ENCODE peak calls at places on chromosomes 13 and 19, in eight cellular contexts. One of them, this sample, is unnamed.

GRCh38 chr13:96141032-96141431 is 51.1 kb downstream of the HS6ST3 start:
- DNase-seq in CD8-positive, alpha-beta memory T cell: no peak
- DNase-seq in astrocyte: peak; percentile 3
- DNase-seq in SK-N-MC: no peak
- DNase-seq in CD8-positive, alpha-beta T cell: no peak
- DNase-seq in fibroblast of mammary gland: peak; percentile 48
- DNase-seq in Karpas-422: peak; percentile 56
- DNase-seq in tibial nerve: no peak
- DNase-seq in this sample: peak; percentile 12

GRCh38 chr13:95643814-95644598 is 500 bp downstream of the DZIP1 start:
- DNase-seq in CD8-positive, alpha-beta memory T cell: no peak
- DNase-seq in astrocyte: peak; percentile 37
- DNase-seq in SK-N-MC: no peak
- DNase-seq in CD8-positive, alpha-beta T cell: no peak
- DNase-seq in fibroblast of mammary gland: peak; percentile 31
- DNase-seq in Karpas-422: no peak
- DNase-seq in tibial nerve: no peak
- DNase-seq in this sample: no peak

GRCh38 chr13:21871302-21871862 is 200.5 kb downstream of the FGF9 start:
- DNase-seq in CD8-positive, alpha-beta memory T cell: no peak
- DNase-seq in astrocyte: no peak
- DNase-seq in SK-N-MC: no peak
- DNase-seq in CD8-positive, alpha-beta T cell: no peak
- DNase-seq in fibroblast of mammary gland: no peak
- DNase-seq in Karpas-422: no peak
- DNase-seq in tibial nerve: no peak
- DNase-seq in this sample: no peak

GRCh38 chr19:18868380-18869230 is 27.4 kb downstream of the CERS1 start:
- DNase-seq in CD8-positive, alpha-beta memory T cell: no peak
- DNase-seq in astrocyte: no peak
- DNase-seq in SK-N-MC: no peak
- DNase-seq in CD8-positive, alpha-beta T cell: no peak
- DNase-seq in fibroblast of mammary gland: no peak
- DNase-seq in Karpas-422: no peak
- DNase-seq in tibial nerve: no peak
- DNase-seq in this sample: no peak

GRCh38 chr19:33221641-33222040 is 4.0 kb downstream of the SLC7A10 start:
- DNase-seq in CD8-positive, alpha-beta memory T cell: no peak
- DNase-seq in astrocyte: peak; percentile 20
- DNase-seq in SK-N-MC: no peak
- DNase-seq in CD8-positive, alpha-beta T cell: no peak
- DNase-seq in fibroblast of mammary gland: peak; percentile 25
- DNase-seq in Karpas-422: no peak
- DNase-seq in tibial nerve: no peak
- DNase-seq in this sample: no peak

GRCh38 chr19:8371011-8371804 is 7.3 kb downstream of the ANGPTL4 start:
- DNase-seq in CD8-positive, alpha-beta memory T cell: no peak
- DNase-seq in astrocyte: no peak
- DNase-seq in SK-N-MC: no peak
- DNase-seq in CD8-positive, alpha-beta T cell: no peak
- DNase-seq in fibroblast of mammary gland: no peak
- DNase-seq in Karpas-422: no peak
- DNase-seq in tibial nerve: no peak
- DNase-seq in this sample: no peak

GRCh38 chr13:46367622-46368327 is 19.3 kb downstream of the RUBCNL start:
- DNase-seq in CD8-positive, alpha-beta memory T cell: no peak
- DNase-seq in astrocyte: peak; percentile 53
- DNase-seq in SK-N-MC: no peak
- DNase-seq in CD8-positive, alpha-beta T cell: no peak
- DNase-seq in fibroblast of mammary gland: peak; percentile 82
- DNase-seq in Karpas-422: no peak
- DNase-seq in tibial nerve: no peak
- DNase-seq in this sample: peak; percentile 73

GRCh38 chr13:46179576-46180368 is 2.2 kb downstream of the LCP1 start:
- DNase-seq in CD8-positive, alpha-beta memory T cell: peak; percentile 73
- DNase-seq in astrocyte: no peak
- DNase-seq in SK-N-MC: no peak
- DNase-seq in CD8-positive, alpha-beta T cell: peak; percentile 46
- DNase-seq in fibroblast of mammary gland: no peak
- DNase-seq in Karpas-422: peak; percentile 81
- DNase-seq in tibial nerve: no peak
- DNase-seq in this sample: no peak

GRCh38 chr13:48490241-48490640 is 42.6 kb downstream of the RCBTB2 start:
- DNase-seq in CD8-positive, alpha-beta memory T cell: no peak
- DNase-seq in astrocyte: no peak
- DNase-seq in SK-N-MC: no peak
- DNase-seq in CD8-positive, alpha-beta T cell: no peak
- DNase-seq in fibroblast of mammary gland: no peak
- DNase-seq in Karpas-422: peak; percentile 38
- DNase-seq in tibial nerve: no peak
- DNase-seq in this sample: no peak

GRCh38 chr13:48489003-48489402 is 43.9 kb downstream of the RCBTB2 start:
- DNase-seq in CD8-positive, alpha-beta memory T cell: no peak
- DNase-seq in astrocyte: no peak
- DNase-seq in SK-N-MC: no peak
- DNase-seq in CD8-positive, alpha-beta T cell: no peak
- DNase-seq in fibroblast of mammary gland: no peak
- DNase-seq in Karpas-422: peak; percentile 64
- DNase-seq in tibial nerve: no peak
- DNase-seq in this sample: no peak

GRCh38 chr13:48491423-48492122 is 41.3 kb downstream of the RCBTB2 start:
- DNase-seq in CD8-positive, alpha-beta memory T cell: no peak
- DNase-seq in astrocyte: no peak
- DNase-seq in SK-N-MC: no peak
- DNase-seq in CD8-positive, alpha-beta T cell: no peak
- DNase-seq in fibroblast of mammary gland: peak; percentile 7
- DNase-seq in Karpas-422: peak; percentile 57
- DNase-seq in tibial nerve: no peak
- DNase-seq in this sample: no peak

GRCh38 chr13:48487968-48488367 is 44.9 kb downstream of the RCBTB2 start:
- DNase-seq in CD8-positive, alpha-beta memory T cell: no peak
- DNase-seq in astrocyte: no peak
- DNase-seq in SK-N-MC: no peak
- DNase-seq in CD8-positive, alpha-beta T cell: no peak
- DNase-seq in fibroblast of mammary gland: no peak
- DNase-seq in Karpas-422: peak; percentile 40
- DNase-seq in tibial nerve: no peak
- DNase-seq in this sample: no peak

DNA sequence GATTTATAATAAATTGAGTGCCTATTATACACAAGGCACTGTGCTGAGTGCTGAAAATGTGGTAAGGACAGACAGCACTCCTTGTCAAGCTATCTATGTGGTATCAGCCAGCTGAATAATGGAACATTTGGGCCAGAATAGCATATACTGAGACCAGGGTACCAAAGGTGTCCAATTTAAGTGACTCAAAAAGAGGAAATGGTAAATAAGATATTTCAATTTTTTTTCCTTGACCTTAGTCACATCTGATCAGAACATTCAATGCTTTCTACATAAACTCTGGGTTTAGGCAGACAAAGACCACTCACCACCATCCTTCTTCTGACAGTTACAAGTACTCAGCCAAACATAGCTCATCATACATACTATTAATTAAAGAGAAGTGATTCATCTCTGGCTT is 43.2 kb downstream of the RCBTB2 start:
- DNase-seq in CD8-positive, alpha-beta memory T cell: no peak
- DNase-seq in astrocyte: no peak
- DNase-seq in SK-N-MC: no peak
- DNase-seq in CD8-positive, alpha-beta T cell: no peak
- DNase-seq in fibroblast of mammary gland: peak; percentile 5
- DNase-seq in Karpas-422: peak; percentile 75
- DNase-seq in tibial nerve: no peak
- DNase-seq in this sample: no peak
- H3K4me3 ChIP-seq in CD8-positive, alpha-beta memory T cell: peak overlapping the region; percentile 84
- H3K4me3 ChIP-seq in astrocyte: no peak overlapping the region
- H3K4me3 ChIP-seq in SK-N-MC: no peak overlapping the region
- H3K4me3 ChIP-seq in CD8-positive, alpha-beta T cell: no peak overlapping the region
- H3K4me3 ChIP-seq in fibroblast of mammary gland: no peak overlapping the region
- H3K4me3 ChIP-seq in Karpas-422: peak overlapping the region; percentile 64
- H3K4me3 ChIP-seq in tibial nerve: no peak overlapping the region
- H3K4me3 ChIP-seq in this sample: no peak overlapping the region

DNA sequence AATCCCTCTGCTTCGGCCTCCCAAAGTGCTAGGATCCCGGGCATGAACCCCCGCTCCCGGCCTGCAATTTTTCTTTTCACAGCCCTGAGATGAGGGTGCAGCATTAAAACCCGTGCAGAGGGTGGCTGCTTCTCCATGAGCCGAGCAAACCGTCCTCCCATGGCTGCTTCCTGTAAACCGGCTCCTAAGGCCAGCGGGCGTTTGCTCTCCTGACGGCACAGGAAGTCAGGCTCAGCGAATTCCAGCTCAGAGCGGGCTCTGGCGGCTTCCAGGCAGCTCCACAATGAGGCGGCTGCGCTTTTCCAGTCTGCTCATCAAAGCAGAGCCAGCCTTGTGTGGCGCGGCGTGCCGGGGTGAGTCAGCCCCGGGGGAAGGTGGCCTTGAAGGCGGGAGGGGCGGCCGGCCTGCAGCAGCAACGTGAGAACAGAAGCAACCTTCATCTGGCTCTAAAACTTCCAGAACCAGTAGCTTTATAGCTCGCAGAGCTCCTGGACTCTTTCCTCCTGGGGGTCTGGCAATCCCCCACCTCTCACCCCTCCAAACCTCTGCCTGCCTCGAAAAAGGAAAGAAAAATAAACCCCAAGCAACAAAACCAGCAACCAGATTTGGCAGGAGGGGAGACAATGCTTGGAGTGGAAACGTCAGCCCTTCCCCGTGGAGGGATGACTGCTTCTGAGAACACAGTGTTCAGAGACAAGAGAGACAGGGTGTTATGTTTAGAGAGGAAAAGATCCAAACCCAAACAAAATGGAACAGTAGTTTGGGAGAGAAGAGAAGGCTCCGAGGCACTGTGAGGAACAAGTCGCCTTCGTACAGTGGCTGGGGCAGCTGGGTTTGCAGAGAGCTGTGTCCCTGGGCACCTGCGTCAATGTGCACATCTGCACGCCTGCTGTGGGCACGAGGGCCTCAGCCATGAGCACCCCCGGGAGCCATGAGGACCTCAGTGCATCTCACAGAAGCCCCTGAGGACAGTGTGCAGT is 67.8 kb downstream of the GADD45B start:
- DNase-seq in CD8-positive, alpha-beta memory T cell: peak; percentile 23
- DNase-seq in astrocyte: peak; percentile 98
- DNase-seq in SK-N-MC: peak; percentile 53
- DNase-seq in CD8-positive, alpha-beta T cell: peak; percentile 30
- DNase-seq in fibroblast of mammary gland: peak; percentile 98
- DNase-seq in Karpas-422: peak; percentile 91
- DNase-seq in tibial nerve: peak; percentile 91
- DNase-seq in this sample: peak; percentile 97
- H3K4me3 ChIP-seq in CD8-positive, alpha-beta memory T cell: peak overlapping the region; percentile 49
- H3K4me3 ChIP-seq in astrocyte: peak overlapping the region; percentile 22
- H3K4me3 ChIP-seq in SK-N-MC: peak overlapping the region; percentile 65
- H3K4me3 ChIP-seq in CD8-positive, alpha-beta T cell: peak overlapping the region; percentile 33
- H3K4me3 ChIP-seq in fibroblast of mammary gland: no peak overlapping the region
- H3K4me3 ChIP-seq in Karpas-422: peak overlapping the region; percentile 54
- H3K4me3 ChIP-seq in tibial nerve: peak overlapping the region; percentile 11
- H3K4me3 ChIP-seq in this sample: peak overlapping the region; percentile 18

GRCh38 chr19:29530549-29531457 is 5.0 kb downstream of the VSTM2B start:
- DNase-seq in CD8-positive, alpha-beta memory T cell: no peak
- DNase-seq in astrocyte: no peak
- DNase-seq in SK-N-MC: no peak
- DNase-seq in CD8-positive, alpha-beta T cell: no peak
- DNase-seq in fibroblast of mammary gland: no peak
- DNase-seq in Karpas-422: no peak
- DNase-seq in tibial nerve: no peak
- DNase-seq in this sample: no peak

GRCh38 chr19:29527500-29528328 is 1.9 kb downstream of the VSTM2B start:
- DNase-seq in CD8-positive, alpha-beta memory T cell: no peak
- DNase-seq in astrocyte: no peak
- DNase-seq in SK-N-MC: no peak
- DNase-seq in CD8-positive, alpha-beta T cell: no peak
- DNase-seq in fibroblast of mammary gland: no peak
- DNase-seq in Karpas-422: no peak
- DNase-seq in tibial nerve: no peak
- DNase-seq in this sample: no peak

GRCh38 chr19:29528350-29528945 is 2.7 kb downstream of the VSTM2B start:
- DNase-seq in CD8-positive, alpha-beta memory T cell: peak; percentile 10
- DNase-seq in astrocyte: peak; percentile 38
- DNase-seq in SK-N-MC: no peak
- DNase-seq in CD8-positive, alpha-beta T cell: peak; percentile 2
- DNase-seq in fibroblast of mammary gland: peak; percentile 58
- DNase-seq in Karpas-422: peak; percentile 80
- DNase-seq in tibial nerve: no peak
- DNase-seq in this sample: peak; percentile 16

GRCh38 chr19:29529646-29530548 is 4.1 kb downstream of the VSTM2B start:
- DNase-seq in CD8-positive, alpha-beta memory T cell: no peak
- DNase-seq in astrocyte: no peak
- DNase-seq in SK-N-MC: no peak
- DNase-seq in CD8-positive, alpha-beta T cell: no peak
- DNase-seq in fibroblast of mammary gland: no peak
- DNase-seq in Karpas-422: no peak
- DNase-seq in tibial nerve: no peak
- DNase-seq in this sample: no peak

DNA sequence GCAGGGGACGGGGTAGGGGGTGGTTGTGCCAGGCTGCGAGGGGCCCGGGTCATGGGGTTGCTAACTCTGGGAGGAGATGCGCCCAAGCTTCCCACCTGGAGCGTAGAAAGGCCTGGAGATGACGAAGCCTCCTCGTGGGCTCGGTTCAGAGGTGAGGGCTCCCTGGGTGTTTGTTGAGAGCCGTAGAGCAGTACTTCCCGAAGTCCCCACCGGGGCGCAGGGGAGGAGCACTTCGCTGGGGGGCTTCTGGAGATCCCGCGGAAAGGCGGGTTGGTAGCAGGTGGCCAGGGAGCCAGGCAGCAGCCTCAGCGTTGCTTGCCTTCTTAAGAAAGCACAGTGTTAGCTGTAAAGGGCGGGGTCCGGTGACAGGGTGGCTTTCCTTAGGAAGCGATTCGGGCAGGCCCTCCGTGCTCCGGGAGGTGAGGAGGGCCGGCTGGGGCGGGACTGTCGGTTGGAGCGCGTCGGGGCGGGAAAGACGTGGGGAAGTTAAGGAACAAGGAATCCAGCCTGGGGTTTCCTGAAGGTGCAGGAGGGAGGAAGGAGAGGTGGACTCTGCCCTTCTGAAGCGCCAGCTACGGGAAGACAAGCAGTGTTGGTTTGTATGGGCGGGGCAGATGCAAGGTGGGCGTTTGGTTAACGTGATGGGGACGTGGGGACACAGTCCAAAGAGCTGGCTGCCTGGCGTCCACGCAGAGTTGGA is 3.3 kb downstream of the VSTM2B start:
- DNase-seq in CD8-positive, alpha-beta memory T cell: no peak
- DNase-seq in astrocyte: no peak
- DNase-seq in SK-N-MC: no peak
- DNase-seq in CD8-positive, alpha-beta T cell: no peak
- DNase-seq in fibroblast of mammary gland: no peak
- DNase-seq in Karpas-422: no peak
- DNase-seq in tibial nerve: no peak
- DNase-seq in this sample: no peak
- H3K4me3 ChIP-seq in CD8-positive, alpha-beta memory T cell: no peak overlapping the region
- H3K4me3 ChIP-seq in astrocyte: no peak overlapping the region
- H3K4me3 ChIP-seq in SK-N-MC: peak overlapping the region; percentile 42
- H3K4me3 ChIP-seq in CD8-positive, alpha-beta T cell: peak overlapping the region; percentile 37
- H3K4me3 ChIP-seq in fibroblast of mammary gland: no peak overlapping the region
- H3K4me3 ChIP-seq in Karpas-422: no peak overlapping the region
- H3K4me3 ChIP-seq in tibial nerve: no peak overlapping the region
- H3K4me3 ChIP-seq in this sample: peak overlapping the region; percentile 43

DNA sequence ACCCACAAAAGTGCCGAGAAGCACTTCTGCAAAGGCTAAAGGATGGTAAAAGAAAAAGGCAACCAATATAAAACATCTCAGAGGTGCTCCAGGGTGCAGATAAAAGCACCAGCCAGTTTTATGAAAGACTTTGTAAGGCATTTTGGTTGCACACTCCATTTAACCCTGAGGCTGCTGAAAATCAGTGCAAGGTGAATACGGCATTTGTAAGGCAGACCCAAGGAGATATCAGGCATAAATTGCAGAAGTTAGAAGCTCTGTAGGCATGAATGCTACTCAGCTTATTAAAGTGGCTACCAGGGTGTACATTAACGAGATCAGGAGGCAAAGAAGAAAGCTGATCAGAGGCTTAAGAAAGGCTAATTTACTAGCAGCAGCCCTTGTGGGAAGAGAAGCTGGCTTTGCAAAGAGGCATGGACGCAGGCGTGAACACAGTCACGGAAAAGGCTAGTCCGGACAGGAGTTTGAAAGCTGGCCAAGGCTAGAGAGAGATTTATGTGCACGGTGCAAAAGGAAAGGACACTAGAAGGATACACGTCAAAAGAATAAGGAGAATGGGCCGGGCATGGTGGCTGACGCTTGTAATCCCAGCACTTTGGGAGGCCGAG is 99.6 kb downstream of the ZNF429 start:
- DNase-seq in CD8-positive, alpha-beta memory T cell: no peak
- DNase-seq in astrocyte: peak; percentile 13
- DNase-seq in SK-N-MC: no peak
- DNase-seq in CD8-positive, alpha-beta T cell: no peak
- DNase-seq in fibroblast of mammary gland: no peak
- DNase-seq in Karpas-422: peak; percentile 53
- DNase-seq in tibial nerve: no peak
- DNase-seq in this sample: no peak
- H3K4me3 ChIP-seq in CD8-positive, alpha-beta memory T cell: peak overlapping the region; percentile 69
- H3K4me3 ChIP-seq in astrocyte: peak overlapping the region; percentile 33
- H3K4me3 ChIP-seq in SK-N-MC: peak overlapping the region; percentile 36
- H3K4me3 ChIP-seq in CD8-positive, alpha-beta T cell: peak overlapping the region; percentile 61
- H3K4me3 ChIP-seq in fibroblast of mammary gland: peak overlapping the region; percentile 16
- H3K4me3 ChIP-seq in Karpas-422: peak overlapping the region; percentile 69
- H3K4me3 ChIP-seq in tibial nerve: peak overlapping the region; percentile 45
- H3K4me3 ChIP-seq in this sample: peak overlapping the region; percentile 33

This sample was measured in skeletal muscle cell.